ENCODE peak calls at places on chromosome 5, in nine cellular contexts. H is K562, V is activated B cell treated with CpG ODN at 0.5 μM for 24 hours, P is lower leg skin, G is kidney, X is brain microvascular endothelial cell, E is cardiac fibroblast, W is H9, M is retinal pigment epithelial cell. L is an unnamed sample.

GRCh38 chr5:137565450-137565849 is 66.3 kb upstream of the SPOCK1 start:
- DNase-seq in P (no peak), E (peak), X (no peak), M (no peak), V (no peak), H (no peak), G (no peak), W (no peak), L (no peak)

GRCh38 chr5:84393969-84394368 is 9.3 kb upstream of the EDIL3 start:
- DNase-seq in X (peak), W (no peak), G (peak), M (peak), E (peak), H (no peak), P (no peak), V (no peak), L (no peak)

GRCh38 chr5:55360190-55360589 is 52.4 kb downstream of the MTREX start:
- DNase-seq in E (peak), P (no peak), X (no peak), M (no peak), W (no peak), H (no peak), G (no peak), V (no peak), L (no peak)

GRCh38 chr5:10581867-10582511 is 18.1 kb downstream of the ANKRD33B start:
- DNase-seq in E (no peak), M (no peak), P (no peak), W (no peak), H (no peak), X (no peak), G (no peak), V (no peak), L (peak)

GRCh38 chr5:132836852-132837251 is 6.4 kb upstream of the SHROOM1 start:
- DNase-seq in G (no peak), V (no peak), P (no peak), E (no peak), X (no peak), H (no peak), W (no peak), M (no peak), L (no peak)

GRCh38 chr5:136295914-136296313 is 69.4 kb downstream of the TRPC7 start:
- DNase-seq in V (no peak), W (no peak), M (no peak), P (no peak), H (no peak), G (no peak), E (no peak), X (peak), L (no peak)

GRCh38 chr5:81750308-81751008 is 439 bp downstream of the SSBP2 start:
- DNase-seq in P (no peak), X (no peak), H (no peak), G (no peak), E (no peak), W (no peak), V (no peak), M (no peak), L (peak)

GRCh38 chr5:171386006-171386671 is 1.5 kb upstream of the NPM1 start:
- DNase-seq in P (no peak), V (no peak), M (no peak), W (no peak), X (no peak), G (peak), H (no peak), E (no peak), L (no peak)

GRCh38 chr5:17316973-17317459 is 99.6 kb downstream of the BASP1 start:
- DNase-seq in W (no peak), G (no peak), X (peak), V (no peak), M (peak), H (no peak), E (peak), P (no peak), L (no peak)

GRCh38 chr5:93307557-93307956 is 273.5 kb downstream of the NR2F1-AS1 start:
- DNase-seq in P (no peak), X (peak), E (peak), H (no peak), G (no peak), V (no peak), W (no peak), M (no peak), L (no peak)

GRCh38 chr5:54886866-54887265 is 98.5 kb downstream of the ESM1 start:
- DNase-seq in M (no peak), W (no peak), E (no peak), P (no peak), G (no peak), H (no peak), V (no peak), X (no peak), L (no peak)

GRCh38 chr5:160297004-160297403 is 15.4 kb downstream of the CCNJL start:
- DNase-seq in M (no peak), G (no peak), X (no peak), W (no peak), V (no peak), E (no peak), H (no peak), P (no peak), L (no peak)

GRCh38 chr5:125227333-125228075 is 481.1 kb upstream of the ZNF608 start:
- DNase-seq in V (no peak), P (no peak), H (no peak), W (peak), E (peak), X (peak), M (no peak), G (no peak), L (no peak)

GRCh38 chr5:145775411-145775810 is 59.7 kb downstream of the PRELID2 start:
- DNase-seq in P (no peak), M (no peak), H (no peak), V (no peak), E (peak), X (no peak), G (no peak), W (no peak), L (no peak)

GRCh38 chr5:44952376-44952775 is 143.6 kb downstream of the MRPS30 start:
- DNase-seq in W (no peak), M (no peak), X (peak), H (peak), E (peak), V (no peak), G (no peak), P (no peak), L (no peak)

GRCh38 chr5:112630246-112631009 is 107.3 kb upstream of the APC start:
- DNase-seq in H (no peak), X (no peak), M (no peak), P (no peak), G (no peak), V (no peak), W (no peak), E (peak), L (no peak)

GRCh38 chr5:130545291-130545690 is 619.8 kb downstream of the HINT1 start:
- DNase-seq in M (no peak), W (no peak), X (no peak), V (no peak), P (no peak), H (no peak), G (no peak), E (no peak), L (no peak)

GRCh38 chr5:167466992-167467391 is 824.5 kb upstream of the WWC1 start:
- DNase-seq in E (no peak), W (no peak), V (no peak), H (no peak), X (no peak), M (no peak), G (no peak), P (no peak), L (no peak)

GRCh38 chr5:178227138-178227659 is 5.4 kb downstream of the PHYKPL start:
- DNase-seq in W (no peak), P (no peak), M (no peak), V (no peak), X (peak), G (no peak), E (peak), H (no peak), L (peak)

GRCh38 chr5:9363026-9363793 is 182.7 kb downstream of the SEMA5A start:
- DNase-seq in M (no peak), E (peak), G (no peak), W (no peak), P (no peak), V (no peak), X (peak), H (no peak), L (no peak)

GRCh38 chr5:40428815-40429214 is 250.9 kb upstream of the PTGER4 start:
- DNase-seq in E (no peak), V (no peak), P (no peak), H (no peak), W (no peak), G (no peak), M (no peak), X (no peak), L (no peak)

GRCh38 chr5:32936329-32936728 is 225.2 kb downstream of the NPR3 start:
- DNase-seq in X (no peak), V (no peak), W (no peak), H (no peak), G (no peak), M (no peak), E (no peak), P (no peak), L (no peak)

GRCh38 chr5:54518146-54519082 is 855 bp downstream of the SNX18 start:
- DNase-seq in W (peak), E (peak), P (no peak), G (peak), H (peak), X (no peak), M (no peak), V (peak), L (no peak)

GRCh38 chr5:175773534-175774070 is 97.8 kb upstream of the CPLX2 start:
- DNase-seq in X (no peak), P (no peak), V (no peak), E (no peak), H (no peak), M (no peak), W (no peak), G (no peak), L (no peak)

GRCh38 chr5:140588311-140589070 is 23.9 kb downstream of the SLC35A4 start:
- DNase-seq in P (no peak), H (no peak), W (no peak), V (no peak), M (no peak), G (no peak), E (peak), X (no peak), L (no peak)

GRCh38 chr5:34053133-34053532 is 10.1 kb upstream of the C1QTNF3 start:
- DNase-seq in M (no peak), H (no peak), V (no peak), P (no peak), E (peak), X (peak), G (no peak), W (no peak), L (no peak)

GRCh38 chr5:111961867-111962266 is 204.9 kb upstream of the NREP start:
- DNase-seq in P (no peak), H (no peak), M (no peak), V (no peak), X (no peak), E (no peak), W (no peak), G (no peak), L (no peak)

GRCh38 chr5:134581241-134581981 is 51.2 kb downstream of the SAR1B start:
- DNase-seq in M (no peak), X (no peak), H (no peak), P (no peak), E (no peak), G (peak), W (no peak), V (no peak), L (peak)

GRCh38 chr5:13878357-13878756 is 66.1 kb downstream of the DNAH5 start:
- DNase-seq in G (no peak), E (no peak), M (no peak), W (no peak), P (no peak), V (no peak), X (no peak), H (no peak), L (no peak)
- TF ChIP-seq CTCF in G (no peak), E (no peak), M (no peak), W (peak), P (no peak), V (no peak), X (no peak), H (no peak), L (no peak)

GRCh38 chr5:173624276-173624675 is 7.8 kb upstream of the BOD1 start:
- DNase-seq in E (no peak), H (no peak), V (no peak), W (no peak), M (no peak), P (no peak), X (no peak), G (peak), L (no peak)

GRCh38 chr5:173623296-173623771 is 6.9 kb upstream of the BOD1 start:
- DNase-seq in X (no peak), G (no peak), E (no peak), M (no peak), H (no peak), W (no peak), P (no peak), V (no peak), L (no peak)

GRCh38 chr5:173625261-173625660 is 8.8 kb upstream of the BOD1 start:
- DNase-seq in E (peak), M (no peak), G (no peak), H (no peak), P (no peak), V (no peak), W (no peak), X (no peak), L (no peak)

GRCh38 chr5:173622639-173623038 is 6.2 kb upstream of the BOD1 start:
- DNase-seq in X (no peak), P (no peak), M (no peak), G (no peak), E (no peak), W (no peak), V (no peak), H (no peak), L (no peak)

DNA sequence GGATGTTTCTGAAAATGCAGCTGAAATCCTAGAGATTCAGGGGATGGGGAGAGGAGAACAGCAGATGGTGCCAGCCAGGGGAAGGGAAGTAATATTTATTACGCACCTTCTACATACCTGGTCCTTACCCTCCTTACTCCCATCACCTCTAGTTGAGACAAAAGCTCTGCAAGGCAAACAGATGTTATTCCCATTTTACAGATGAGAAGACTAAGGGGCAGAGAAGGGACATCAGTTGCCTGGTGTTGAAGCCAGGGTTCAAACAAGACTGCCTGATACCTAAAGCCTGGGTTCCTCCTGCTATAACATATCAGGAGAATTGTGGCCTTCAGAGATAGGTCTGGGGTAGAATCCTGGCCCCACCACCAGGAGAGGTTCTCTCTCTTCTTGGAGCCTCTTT is 7.3 kb upstream of the BOD1 start:
- DNase-seq in M (no peak), X (no peak), G (no peak), H (no peak), E (no peak), V (no peak), P (no peak), W (no peak), L (no peak)
- TF ChIP-seq CTCF in M (no peak), X (no peak), G (no peak), H (no peak), E (no peak), V (no peak), P (no peak), W (no peak), L (no peak)

GRCh38 chr5:172777381-172778222 is 6.6 kb upstream of the DUSP1 start:
- DNase-seq in P (peak), M (no peak), X (peak), G (peak), V (peak), E (peak), H (peak), W (no peak), L (no peak)
- TF ChIP-seq CTCF in P (no peak), M (no peak), X (no peak), G (no peak), V (no peak), E (no peak), H (no peak), W (no peak), L (no peak)

GRCh38 chr5:141650851-141651727 is at the start of gene FCHSD1:
- DNase-seq in M (no peak), W (peak), H (peak), X (peak), P (peak), G (peak), E (peak), V (peak), L (no peak)

GRCh38 chr5:141647851-141648250 is 3.4 kb downstream of the FCHSD1 start:
- DNase-seq in P (no peak), G (no peak), X (no peak), H (no peak), W (no peak), E (no peak), M (no peak), V (no peak), L (no peak)

GRCh38 chr5:141649972-141650371 is 1.2 kb downstream of the FCHSD1 start:
- DNase-seq in H (no peak), P (no peak), V (no peak), E (no peak), X (no peak), M (no peak), W (no peak), G (no peak), L (no peak)

GRCh38 chr5:141647242-141647641 is 4.0 kb downstream of the FCHSD1 start:
- DNase-seq in P (no peak), W (no peak), E (no peak), V (no peak), H (no peak), M (no peak), X (no peak), G (no peak), L (no peak)

GRCh38 chr5:141649056-141649688 is 2.0 kb downstream of the FCHSD1 start:
- DNase-seq in V (no peak), G (no peak), W (no peak), E (no peak), X (no peak), M (no peak), P (no peak), H (no peak), L (no peak)
- TF ChIP-seq CTCF in V (no peak), G (no peak), W (no peak), E (no peak), X (no peak), M (no peak), P (no peak), H (no peak), L (no peak)

DNA sequence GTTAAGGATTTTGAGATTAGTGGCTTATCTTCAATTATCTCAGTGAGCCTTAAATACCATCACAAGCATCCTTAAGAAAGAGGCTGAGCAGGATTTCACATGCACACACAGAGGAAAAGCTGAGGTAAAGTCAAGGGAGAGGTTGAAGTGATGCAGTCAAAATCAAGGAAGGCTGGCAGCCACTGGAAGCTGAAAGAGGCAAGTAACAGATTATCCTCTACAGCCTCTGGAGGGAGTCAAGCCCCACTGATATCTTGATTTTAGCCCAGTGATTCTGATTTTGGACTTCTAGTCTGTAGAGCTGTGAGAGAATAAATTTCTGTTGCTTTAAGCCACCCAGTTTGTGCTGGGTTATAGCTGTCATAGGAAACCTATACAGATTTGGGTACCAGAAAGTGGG is 80.1 kb downstream of the ANKRD31 start:
- DNase-seq in M (no peak), X (no peak), P (no peak), W (no peak), H (no peak), V (no peak), G (no peak), E (peak), L (no peak)
- TF ChIP-seq CTCF in M (no peak), X (peak), P (no peak), W (peak), H (no peak), V (no peak), G (no peak), E (no peak), L (peak)

GRCh38 chr5:28896949-28897348 is 1858.6 kb upstream of the CDH9 start:
- DNase-seq in M (peak), X (no peak), E (peak), V (no peak), W (no peak), G (no peak), H (no peak), P (no peak), L (no peak)
- TF ChIP-seq CTCF in M (peak), X (no peak), E (no peak), V (no peak), W (peak), G (no peak), H (no peak), P (no peak), L (peak)

DNA sequence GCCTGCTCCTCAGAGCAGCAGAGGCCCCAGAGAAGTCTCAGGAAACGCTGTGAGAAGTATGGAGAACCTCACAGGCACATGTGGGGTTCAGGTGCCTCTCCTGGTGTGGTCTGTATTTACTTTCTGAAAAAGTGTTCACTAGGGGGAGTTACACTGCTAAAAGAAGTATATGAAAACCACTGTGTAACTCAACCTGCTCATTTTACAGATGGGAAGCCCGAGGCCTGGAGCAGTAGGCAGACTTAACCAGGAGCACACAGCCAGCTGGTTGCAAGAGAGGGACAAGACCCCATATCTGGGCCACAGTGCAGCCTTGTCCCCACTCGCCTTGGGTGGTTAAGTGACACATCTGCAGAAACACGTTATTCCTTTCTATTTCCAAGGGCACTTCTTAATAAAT is 112.8 kb upstream of the SAP30L start:
- DNase-seq in G (no peak), W (no peak), P (no peak), X (no peak), H (no peak), E (no peak), M (no peak), V (no peak), L (no peak)
- TF ChIP-seq CTCF in G (no peak), W (no peak), P (no peak), X (no peak), H (no peak), E (no peak), M (no peak), V (no peak), L (peak)

DNA sequence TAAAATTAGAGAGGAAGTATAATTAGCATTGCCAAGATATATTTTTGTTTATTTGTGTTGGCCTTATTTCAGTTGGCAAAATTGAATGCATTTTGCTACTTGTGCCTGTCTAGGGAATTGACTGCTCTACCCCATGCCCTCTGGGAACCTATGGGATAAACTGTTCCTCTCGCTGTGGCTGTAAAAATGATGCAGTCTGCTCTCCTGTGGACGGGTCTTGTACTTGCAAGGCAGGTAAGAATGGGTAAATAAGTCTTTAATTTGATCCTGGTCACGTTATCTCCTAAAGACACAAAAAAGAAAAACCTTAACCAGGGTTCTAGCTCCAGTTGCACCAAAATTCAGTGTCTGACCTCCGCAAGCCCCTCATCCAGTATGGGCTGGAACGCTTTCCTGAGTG is 98.4 kb upstream of the PRRC1 start:
- DNase-seq in G (no peak), P (no peak), M (no peak), W (no peak), E (no peak), H (no peak), X (no peak), V (no peak), L (no peak)
- TF ChIP-seq CTCF in G (no peak), P (no peak), M (no peak), W (peak), E (no peak), H (no peak), X (no peak), V (no peak), L (peak)